ENCODE peak calls at places on chromosomes 11 and 22, in seven cellular contexts. H, M, B, Q, T, Z and J are unnamed samples.

GRCh38 chr22:40502919-40503318 is 132.5 kb downstream of the SGSM3 start:
- DNase-seq in H (no peak), M (no peak), B (no peak), Q (no peak), T (no peak), Z (no peak), J (no peak)

GRCh38 chr22:22867996-22868715 is 19.5 kb upstream of the IGLL5 start:
- DNase-seq in H (peak), M (no peak), B (no peak), Q (no peak), T (no peak), Z (no peak), J (no peak)

GRCh38 chr11:96648991-96649390 is 259.2 kb downstream of the JRKL start:
- DNase-seq in H (no peak), M (no peak), B (no peak), Q (no peak), T (no peak), Z (no peak), J (no peak)

GRCh38 chr11:2223153-2223794 is 47.1 kb downstream of the ASCL2 start:
- DNase-seq in H (no peak), M (no peak), B (no peak), Q (no peak), T (no peak), Z (no peak), J (no peak)

GRCh38 chr11:128908391-128909246 is 17.5 kb downstream of the KCNJ5 start:
- DNase-seq in H (no peak), M (peak), B (no peak), Q (no peak), T (peak), Z (no peak), J (no peak)

GRCh38 chr22:21009638-21010425 is 5.1 kb upstream of the P2RX6 start:
- DNase-seq in H (peak), M (no peak), B (peak), Q (no peak), T (no peak), Z (no peak), J (peak)

GRCh38 chr22:30235687-30236170 is 10.8 kb downstream of the LIF start:
- DNase-seq in H (no peak), M (no peak), B (no peak), Q (no peak), T (no peak), Z (no peak), J (no peak)

GRCh38 chr22:23248583-23248982 is 68.3 kb downstream of the BCR start:
- DNase-seq in H (peak), M (no peak), B (peak), Q (no peak), T (no peak), Z (no peak), J (peak)

GRCh38 chr11:92399702-92400101 is 175.1 kb downstream of the FAT3 start:
- DNase-seq in H (no peak), M (no peak), B (no peak), Q (no peak), T (no peak), Z (no peak), J (no peak)

GRCh38 chr11:1839924-1840779 is 1.4 kb downstream of the TNNI2 start:
- DNase-seq in H (no peak), M (no peak), B (no peak), Q (no peak), T (no peak), Z (no peak), J (no peak)

GRCh38 chr11:131579932-131580387 is 209.5 kb downstream of the NTM start:
- DNase-seq in H (peak), M (no peak), B (peak), Q (no peak), T (peak), Z (no peak), J (peak)

GRCh38 chr11:86688398-86689179 is 16.2 kb upstream of the ME3 start:
- DNase-seq in H (no peak), M (no peak), B (no peak), Q (no peak), T (no peak), Z (peak), J (no peak)

GRCh38 chr11:31947051-31947450 is 135.9 kb upstream of the PAX6 start:
- DNase-seq in H (no peak), M (no peak), B (no peak), Q (no peak), T (no peak), Z (no peak), J (no peak)

GRCh38 chr11:47918882-47919495 is 61.4 kb upstream of the PTPRJ start:
- DNase-seq in H (no peak), M (no peak), B (no peak), Q (no peak), T (no peak), Z (no peak), J (no peak)

GRCh38 chr11:44840526-44840925 is 110.2 kb downstream of the TP53I11 start:
- DNase-seq in H (no peak), M (no peak), B (no peak), Q (no peak), T (peak), Z (no peak), J (no peak)

GRCh38 chr11:94171693-94172440 is 43.2 kb downstream of the PANX1 start:
- DNase-seq in H (peak), M (peak), B (peak), Q (peak), T (peak), Z (no peak), J (peak)

GRCh38 chr11:44886765-44887164 is 63.9 kb downstream of the TP53I11 start:
- DNase-seq in H (no peak), M (no peak), B (no peak), Q (no peak), T (no peak), Z (no peak), J (no peak)

GRCh38 chr11:3096909-3097395 is 39.7 kb upstream of the CARS1 start:
- DNase-seq in H (no peak), M (no peak), B (no peak), Q (no peak), T (no peak), Z (no peak), J (no peak)

GRCh38 chr22:46754110-46754799 is 8.2 kb upstream of the TBC1D22A start:
- DNase-seq in H (peak), M (peak), B (peak), Q (no peak), T (peak), Z (no peak), J (peak)

GRCh38 chr11:102204174-102204573 is 93.9 kb downstream of the YAP1 start:
- DNase-seq in H (no peak), M (no peak), B (no peak), Q (no peak), T (no peak), Z (no peak), J (no peak)

DNA sequence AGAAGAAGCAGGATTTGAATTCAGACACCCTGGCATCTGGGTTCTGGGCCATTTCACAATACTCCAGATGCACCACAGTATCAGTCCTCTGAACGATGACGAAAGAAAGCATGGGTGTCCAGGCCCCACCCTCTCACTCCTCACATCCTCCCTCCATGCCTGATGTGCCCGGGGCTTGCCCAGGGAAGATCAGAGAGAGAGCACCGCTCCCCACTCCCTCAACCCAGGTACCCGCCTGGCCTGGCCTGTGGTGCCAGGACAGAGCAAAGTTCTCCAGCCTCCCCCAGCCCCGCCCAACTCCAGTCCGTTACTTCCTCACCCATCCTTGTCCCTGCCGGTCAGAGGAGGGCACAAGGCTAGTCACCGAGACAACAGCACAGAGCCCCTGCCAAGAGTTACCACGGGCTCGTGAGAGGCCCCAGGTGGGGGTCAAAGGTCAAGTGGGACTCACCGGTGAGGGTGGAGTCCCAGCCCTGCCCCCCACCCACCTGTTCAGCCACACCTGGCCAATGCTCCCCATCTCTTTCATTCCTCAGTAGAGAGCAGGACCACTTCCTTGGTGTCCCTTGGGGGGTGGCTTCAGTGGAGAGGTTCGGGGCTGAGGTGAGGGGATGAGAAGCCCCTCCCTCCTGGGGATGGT is 8.1 kb downstream of the BCL9L start:
- DNase-seq in H (no peak), M (no peak), B (peak), Q (no peak), T (no peak), Z (no peak), J (no peak)
- TF ChIP-seq JUND in H (no peak), M (no peak), B (no peak), Q (no peak), T (no peak), Z (no peak), J (no peak)

GRCh38 chr11:35304900-35305299 is 114.5 kb downstream of the SLC1A2 start:
- DNase-seq in H (no peak), M (no peak), B (no peak), Q (no peak), T (no peak), Z (no peak), J (no peak)
- TF ChIP-seq JUND in H (no peak), M (no peak), B (no peak), Q (no peak), T (no peak), Z (no peak), J (no peak)

DNA sequence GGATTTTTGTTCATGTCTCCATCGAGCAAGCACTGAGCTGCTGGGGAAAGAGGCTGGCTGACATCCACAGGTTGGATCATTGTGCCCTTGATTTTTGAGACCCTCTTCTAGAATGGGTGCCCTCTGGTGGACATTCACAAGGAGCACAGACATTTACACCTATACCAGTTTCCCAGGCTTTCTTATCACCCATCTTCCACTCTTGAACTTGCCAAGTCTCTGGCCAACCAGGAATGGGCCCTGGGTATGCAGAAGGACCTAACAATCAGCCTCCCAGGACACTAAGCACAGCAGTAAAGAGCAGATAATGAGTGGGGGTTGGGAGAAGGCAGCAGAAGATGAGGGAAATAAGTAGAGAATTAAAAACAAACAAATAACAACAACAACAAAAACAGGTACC is 5.7 kb upstream of the INTS4 start:
- DNase-seq in H (peak), M (peak), B (peak), Q (no peak), T (peak), Z (no peak), J (peak)
- TF ChIP-seq JUND in H (no peak), M (no peak), B (no peak), Q (no peak), T (no peak), Z (no peak), J (no peak)

GRCh38 chr22:37284807-37285355 is 2.6 kb downstream of the CYTH4 start:
- DNase-seq in H (no peak), M (no peak), B (no peak), Q (no peak), T (no peak), Z (peak), J (no peak)
- TF ChIP-seq JUND in H (no peak), M (no peak), B (no peak), Q (no peak), T (no peak), Z (no peak), J (no peak)

DNA sequence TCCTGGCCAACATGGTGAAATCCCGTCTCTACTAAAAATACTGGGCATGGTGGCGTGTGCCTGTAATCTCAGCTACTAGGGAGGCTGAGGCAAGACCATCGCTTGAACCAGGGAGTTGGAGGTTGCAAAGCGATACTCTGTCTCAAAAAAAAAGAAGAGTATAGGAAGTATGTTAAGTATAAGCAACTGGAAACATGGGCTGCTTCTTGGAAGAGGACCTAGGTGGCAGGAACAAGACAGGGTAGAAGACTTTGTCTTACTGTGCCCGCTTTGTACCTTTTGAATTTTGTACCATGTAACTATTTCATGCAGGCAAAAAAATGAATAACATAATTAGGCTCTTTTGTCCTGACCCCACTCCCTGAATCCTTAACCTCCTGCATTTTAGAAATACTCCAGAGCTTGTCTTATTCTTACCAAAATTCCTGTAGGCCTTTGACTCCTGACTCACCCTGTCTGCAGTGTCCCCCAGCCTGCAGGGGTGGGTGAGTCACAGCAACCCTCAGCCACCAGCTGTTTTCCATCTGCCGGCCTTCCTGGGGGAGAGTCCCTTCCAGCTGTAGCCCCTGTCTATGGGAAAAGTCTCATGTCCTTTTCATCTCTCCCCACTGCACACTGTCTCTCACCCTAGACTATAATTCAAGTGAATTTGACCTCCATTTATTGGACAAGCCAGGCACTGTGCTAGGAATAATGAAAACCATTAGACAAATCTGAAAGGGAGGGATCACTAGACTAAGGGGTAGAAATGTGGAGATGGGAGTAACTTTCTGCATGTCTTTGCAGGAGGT is 41.8 kb downstream of the TXN2 start:
- DNase-seq in H (peak), M (no peak), B (peak), Q (no peak), T (peak), Z (no peak), J (no peak)
- TF ChIP-seq JUND in H (no peak), M (peak), B (no peak), Q (no peak), T (peak), Z (no peak), J (no peak)

GRCh38 chr22:44622685-44623084 is 79.3 kb upstream of the PRR5 start:
- DNase-seq in H (no peak), M (no peak), B (no peak), Q (no peak), T (no peak), Z (no peak), J (no peak)
- TF ChIP-seq JUND in H (no peak), M (no peak), B (no peak), Q (no peak), T (no peak), Z (no peak), J (no peak)

GRCh38 chr11:59171508-59172322 is at the start of gene DTX4:
- DNase-seq in H (peak), M (peak), B (peak), Q (peak), T (peak), Z (peak), J (peak)

GRCh38 chr11:59174664-59175033 is 2.7 kb downstream of the DTX4 start:
- DNase-seq in H (no peak), M (no peak), B (peak), Q (no peak), T (no peak), Z (no peak), J (no peak)

GRCh38 chr11:59172345-59173079 is 580 bp downstream of the DTX4 start:
- DNase-seq in H (peak), M (no peak), B (peak), Q (no peak), T (peak), Z (peak), J (no peak)

GRCh38 chr11:59173964-59174663 is 2.2 kb downstream of the DTX4 start:
- DNase-seq in H (no peak), M (no peak), B (peak), Q (no peak), T (no peak), Z (no peak), J (no peak)

DNA sequence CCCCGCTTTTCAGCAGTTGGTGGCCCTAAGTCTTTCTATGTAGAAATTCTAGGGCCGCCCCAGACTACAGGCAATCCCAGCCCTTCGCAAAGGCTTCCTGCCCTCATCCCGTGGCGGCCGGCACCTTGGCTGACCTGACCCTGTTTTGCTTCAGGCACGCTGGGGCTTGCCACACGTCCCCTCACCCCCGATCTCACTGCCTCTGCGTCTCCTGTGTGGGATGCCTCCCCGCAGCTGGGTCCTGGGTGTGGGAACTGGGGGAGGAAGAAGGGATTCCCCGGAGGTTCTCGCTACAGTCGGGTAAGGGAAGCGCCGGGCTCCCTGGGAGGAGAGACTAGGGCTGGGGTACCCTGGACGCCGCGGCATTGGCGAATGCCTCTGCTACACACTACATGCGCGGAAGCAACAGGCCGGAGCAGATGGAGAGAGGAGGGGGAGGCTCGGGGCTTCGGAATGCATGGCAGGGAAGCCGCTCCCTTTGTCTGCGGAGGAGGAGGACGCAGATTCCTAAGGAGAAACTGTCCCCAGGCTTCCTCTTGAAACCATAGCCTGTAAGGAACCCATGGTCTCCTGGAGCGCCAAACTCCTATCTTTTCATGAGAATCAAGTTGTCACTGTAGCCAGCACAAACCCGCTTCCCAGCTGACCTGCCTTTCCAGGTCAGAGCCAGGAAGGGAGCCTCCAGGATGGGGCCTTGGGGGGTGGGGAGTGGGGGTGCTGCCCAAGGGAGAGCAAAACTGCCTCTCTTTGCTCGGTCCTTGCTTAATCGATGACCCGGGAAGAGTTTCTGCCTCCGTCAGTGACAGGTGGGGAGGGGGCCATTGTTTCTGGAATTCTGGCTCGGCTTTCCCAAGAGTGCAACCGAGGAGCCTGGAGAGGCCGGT is 1.4 kb downstream of the DTX4 start:
- DNase-seq in H (no peak), M (no peak), B (peak), Q (no peak), T (peak), Z (no peak), J (no peak)
- TF ChIP-seq JUND in H (no peak), M (no peak), B (no peak), Q (no peak), T (no peak), Z (no peak), J (no peak)